ENCODE peak calls at places on chromosomes 7 and 10, in four cellular contexts. One of them, this sample, is unnamed.

GRCh38 chr10:46308666-46309450 is 22.1 kb downstream of the ANTXRL start:
- DNase-seq in WTC11: no peak
- DNase-seq in SK-N-SH: no peak
- DNase-seq in H1: no peak
- DNase-seq in this sample: no peak

GRCh38 chr7:121954803-121955202 is 81.8 kb downstream of the PTPRZ1 start:
- DNase-seq in WTC11: no peak
- DNase-seq in SK-N-SH: no peak
- DNase-seq in H1: no peak
- DNase-seq in this sample: no peak

GRCh38 chr10:114220281-114220680 is 18.8 kb upstream of the VWA2 start:
- DNase-seq in WTC11: no peak
- DNase-seq in SK-N-SH: no peak
- DNase-seq in H1: no peak
- DNase-seq in this sample: no peak

GRCh38 chr7:129499915-129500463 is 2.3 kb upstream of the SMKR1 start:
- DNase-seq in WTC11: no peak
- DNase-seq in SK-N-SH: no peak
- DNase-seq in H1: no peak
- DNase-seq in this sample: no peak

GRCh38 chr7:70477051-70478010 is 654.6 kb upstream of the GALNT17 start:
- DNase-seq in WTC11: no peak
- DNase-seq in SK-N-SH: no peak
- DNase-seq in H1: no peak
- DNase-seq in this sample: no peak

GRCh38 chr7:87119581-87119980 is 32.7 kb upstream of the DMTF1 start:
- DNase-seq in WTC11: no peak
- DNase-seq in SK-N-SH: no peak
- DNase-seq in H1: no peak
- DNase-seq in this sample: no peak

GRCh38 chr10:74290703-74291102 is 139.7 kb downstream of the ADK start:
- DNase-seq in WTC11: no peak
- DNase-seq in SK-N-SH: no peak
- DNase-seq in H1: no peak
- DNase-seq in this sample: no peak

GRCh38 chr10:92814790-92815189 is 33.5 kb upstream of the EXOC6 start:
- DNase-seq in WTC11: no peak
- DNase-seq in SK-N-SH: no peak
- DNase-seq in H1: no peak
- DNase-seq in this sample: no peak

GRCh38 chr10:110497438-110498086 is at the start of gene DUSP5:
- DNase-seq in WTC11: peak
- DNase-seq in SK-N-SH: peak
- DNase-seq in H1: peak
- DNase-seq in this sample: peak

GRCh38 chr7:101173752-101174244 is 6.3 kb downstream of the NAT16 start:
- DNase-seq in WTC11: peak
- DNase-seq in SK-N-SH: peak
- DNase-seq in H1: no peak
- DNase-seq in this sample: peak

GRCh38 chr10:51654918-51655317 is 44.5 kb downstream of the CSTF2T start:
- DNase-seq in WTC11: no peak
- DNase-seq in SK-N-SH: no peak
- DNase-seq in H1: no peak
- DNase-seq in this sample: no peak

GRCh38 chr7:74173074-74173473 is 1.1 kb upstream of the EIF4H start:
- DNase-seq in WTC11: no peak
- DNase-seq in SK-N-SH: no peak
- DNase-seq in H1: no peak
- DNase-seq in this sample: peak

GRCh38 chr10:85868627-85869499 is 497.7 kb downstream of the GRID1 start:
- DNase-seq in WTC11: no peak
- DNase-seq in SK-N-SH: no peak
- DNase-seq in H1: no peak
- DNase-seq in this sample: no peak

GRCh38 chr10:93754761-93755160 is 3.0 kb upstream of the LGI1 start:
- DNase-seq in WTC11: no peak
- DNase-seq in SK-N-SH: no peak
- DNase-seq in H1: no peak
- DNase-seq in this sample: no peak

GRCh38 chr10:131173484-131174210 is 137.9 kb downstream of the TCERG1L start:
- DNase-seq in WTC11: no peak
- DNase-seq in SK-N-SH: no peak
- DNase-seq in H1: no peak
- DNase-seq in this sample: no peak

GRCh38 chr10:106285199-106285598 is 879.3 kb downstream of the SORCS1 start:
- DNase-seq in WTC11: no peak
- DNase-seq in SK-N-SH: no peak
- DNase-seq in H1: no peak
- DNase-seq in this sample: no peak

GRCh38 chr10:29104661-29105369 is 184.1 kb upstream of the LYZL1 start:
- DNase-seq in WTC11: no peak
- DNase-seq in SK-N-SH: no peak
- DNase-seq in H1: no peak
- DNase-seq in this sample: no peak

GRCh38 chr7:21526007-21526406 is 16.8 kb upstream of the DNAH11 start:
- DNase-seq in WTC11: no peak
- DNase-seq in SK-N-SH: peak
- DNase-seq in H1: no peak
- DNase-seq in this sample: no peak

GRCh38 chr10:89233033-89233432 is 18.5 kb downstream of the LIPA start:
- DNase-seq in WTC11: no peak
- DNase-seq in SK-N-SH: no peak
- DNase-seq in H1: no peak
- DNase-seq in this sample: no peak

GRCh38 chr7:5354460-5355279 is 69.0 kb downstream of the TNRC18 start:
- DNase-seq in WTC11: peak
- DNase-seq in SK-N-SH: peak
- DNase-seq in H1: no peak
- DNase-seq in this sample: no peak

GRCh38 chr10:91590904-91591791 is 41.7 kb downstream of the PPP1R3C start:
- DNase-seq in WTC11: no peak
- DNase-seq in SK-N-SH: peak
- DNase-seq in H1: no peak
- DNase-seq in this sample: peak

GRCh38 chr10:101686133-101686925 is 8.6 kb downstream of the FBXW4 start:
- DNase-seq in WTC11: no peak
- DNase-seq in SK-N-SH: no peak
- DNase-seq in H1: no peak
- DNase-seq in this sample: no peak

GRCh38 chr10:101493249-101493648 is 94.8 kb downstream of the POLL start:
- DNase-seq in WTC11: no peak
- DNase-seq in SK-N-SH: no peak
- DNase-seq in H1: no peak
- DNase-seq in this sample: no peak

GRCh38 chr7:34838329-34838728 is 180.3 kb downstream of the NPSR1 start:
- DNase-seq in WTC11: no peak
- DNase-seq in SK-N-SH: no peak
- DNase-seq in H1: no peak
- DNase-seq in this sample: no peak

GRCh38 chr10:87503892-87504291 is 801 bp upstream of the MINPP1 start:
- DNase-seq in WTC11: no peak
- DNase-seq in SK-N-SH: peak
- DNase-seq in H1: no peak
- DNase-seq in this sample: no peak

GRCh38 chr7:6026011-6026819 is 5.0 kb upstream of the ANKRD61 start:
- DNase-seq in WTC11: peak
- DNase-seq in SK-N-SH: peak
- DNase-seq in H1: peak
- DNase-seq in this sample: peak

GRCh38 chr10:46522295-46523118 is 34.0 kb downstream of the GPRIN2 start:
- DNase-seq in WTC11: peak
- DNase-seq in SK-N-SH: no peak
- DNase-seq in H1: no peak
- DNase-seq in this sample: no peak

GRCh38 chr7:127253289-127254162 is 785 bp upstream of the GRM8 start:
- DNase-seq in WTC11: peak
- DNase-seq in SK-N-SH: peak
- DNase-seq in H1: peak
- DNase-seq in this sample: peak

GRCh38 chr10:100621360-100622205 is 85.8 kb downstream of the HIF1AN start:
- DNase-seq in WTC11: no peak
- DNase-seq in SK-N-SH: peak
- DNase-seq in H1: no peak
- DNase-seq in this sample: no peak

GRCh38 chr7:4174451-4174850 is 507.6 kb upstream of the FOXK1 start:
- DNase-seq in WTC11: no peak
- DNase-seq in SK-N-SH: no peak
- DNase-seq in H1: no peak
- DNase-seq in this sample: no peak

GRCh38 chr7:7329321-7329720 is 147.0 kb downstream of the C1GALT1 start:
- DNase-seq in WTC11: no peak
- DNase-seq in SK-N-SH: no peak
- DNase-seq in H1: no peak
- DNase-seq in this sample: no peak

GRCh38 chr7:7327423-7327822 is 145.1 kb downstream of the C1GALT1 start:
- DNase-seq in WTC11: no peak
- DNase-seq in SK-N-SH: no peak
- DNase-seq in H1: no peak
- DNase-seq in this sample: no peak

GRCh38 chr7:7333610-7334009 is 151.3 kb downstream of the C1GALT1 start:
- DNase-seq in WTC11: no peak
- DNase-seq in SK-N-SH: no peak
- DNase-seq in H1: no peak
- DNase-seq in this sample: no peak

GRCh38 chr7:7331523-7331922 is 149.2 kb downstream of the C1GALT1 start:
- DNase-seq in WTC11: no peak
- DNase-seq in SK-N-SH: no peak
- DNase-seq in H1: no peak
- DNase-seq in this sample: no peak

DNA sequence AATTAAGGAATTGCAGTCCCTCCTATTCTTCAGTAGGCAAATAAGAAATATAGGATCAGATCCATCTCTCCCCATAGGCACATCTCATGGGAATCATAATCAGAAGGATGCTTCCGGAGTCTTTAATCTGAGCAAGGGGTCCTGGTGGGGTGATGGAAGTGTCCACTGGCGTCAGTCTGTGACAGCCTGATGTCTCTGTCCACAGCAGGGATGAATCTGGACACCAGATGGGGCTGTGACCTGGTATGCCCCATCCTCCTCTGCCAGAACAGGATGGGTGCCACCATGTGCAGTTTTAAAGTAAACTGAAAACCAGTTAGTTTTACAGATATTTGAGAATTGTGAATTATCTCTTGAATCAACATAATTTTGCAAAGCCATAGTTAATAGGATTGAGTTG is 148.7 kb downstream of the C1GALT1 start:
- DNase-seq in WTC11: no peak
- DNase-seq in SK-N-SH: peak
- DNase-seq in H1: no peak
- DNase-seq in this sample: no peak
- TF ChIP-seq TEAD4 in WTC11: no peak
- TF ChIP-seq TEAD4 in SK-N-SH: no peak
- TF ChIP-seq TEAD4 in H1: no peak
- TF ChIP-seq TEAD4 in this sample: no peak

GRCh38 chr10:44278669-44279337 is 106.1 kb downstream of the CXCL12 start:
- DNase-seq in WTC11: no peak
- DNase-seq in SK-N-SH: peak
- DNase-seq in H1: no peak
- DNase-seq in this sample: no peak
- TF ChIP-seq TEAD4 in WTC11: no peak
- TF ChIP-seq TEAD4 in SK-N-SH: no peak
- TF ChIP-seq TEAD4 in H1: no peak
- TF ChIP-seq TEAD4 in this sample: no peak

DNA sequence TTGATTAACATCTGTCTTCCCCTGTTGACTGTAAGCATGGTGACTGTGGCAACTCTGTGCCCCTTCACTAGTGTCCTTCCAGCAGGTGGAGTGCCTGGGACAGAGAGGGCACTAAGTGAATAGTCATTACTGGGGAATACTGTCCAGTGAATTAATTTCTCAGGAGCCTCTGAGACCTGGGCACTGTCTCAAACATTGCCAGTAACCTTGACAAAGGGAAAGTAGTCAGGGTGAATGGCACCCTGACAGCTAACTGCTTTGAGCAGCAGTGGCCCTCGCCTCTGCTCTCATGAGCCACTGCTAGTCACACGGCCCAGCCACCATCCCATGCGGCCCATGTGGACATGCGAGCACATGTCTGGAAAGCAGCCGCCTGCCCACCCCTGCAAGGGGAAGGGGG is 13.1 kb upstream of the GRB10 start:
- DNase-seq in WTC11: no peak
- DNase-seq in SK-N-SH: no peak
- DNase-seq in H1: no peak
- DNase-seq in this sample: no peak
- TF ChIP-seq TEAD4 in WTC11: no peak
- TF ChIP-seq TEAD4 in SK-N-SH: no peak
- TF ChIP-seq TEAD4 in H1: no peak
- TF ChIP-seq TEAD4 in this sample: no peak

DNA sequence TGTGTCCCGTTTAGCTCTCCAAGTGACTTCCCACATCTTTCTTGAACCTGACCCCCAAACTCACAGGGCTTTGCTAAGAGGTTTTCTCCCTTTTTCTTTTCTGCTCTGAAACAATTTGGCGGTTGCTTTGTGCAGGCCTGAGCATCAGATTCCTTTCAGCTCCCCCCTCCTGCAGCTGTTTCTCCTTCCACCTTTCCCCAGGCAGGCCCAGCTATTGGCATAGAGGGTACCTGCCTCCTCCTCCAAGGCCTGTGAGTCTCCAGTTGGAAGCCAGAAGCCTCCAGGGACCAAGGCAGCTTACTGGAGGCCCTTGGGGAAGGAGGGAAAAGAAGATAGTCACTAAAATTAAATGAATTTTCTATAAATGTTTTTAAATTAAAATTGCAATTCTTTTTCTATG is 7.7 kb downstream of the VAX1 start:
- DNase-seq in WTC11: no peak
- DNase-seq in SK-N-SH: no peak
- DNase-seq in H1: no peak
- DNase-seq in this sample: no peak
- TF ChIP-seq TEAD4 in WTC11: no peak
- TF ChIP-seq TEAD4 in SK-N-SH: no peak
- TF ChIP-seq TEAD4 in H1: no peak
- TF ChIP-seq TEAD4 in this sample: no peak

DNA sequence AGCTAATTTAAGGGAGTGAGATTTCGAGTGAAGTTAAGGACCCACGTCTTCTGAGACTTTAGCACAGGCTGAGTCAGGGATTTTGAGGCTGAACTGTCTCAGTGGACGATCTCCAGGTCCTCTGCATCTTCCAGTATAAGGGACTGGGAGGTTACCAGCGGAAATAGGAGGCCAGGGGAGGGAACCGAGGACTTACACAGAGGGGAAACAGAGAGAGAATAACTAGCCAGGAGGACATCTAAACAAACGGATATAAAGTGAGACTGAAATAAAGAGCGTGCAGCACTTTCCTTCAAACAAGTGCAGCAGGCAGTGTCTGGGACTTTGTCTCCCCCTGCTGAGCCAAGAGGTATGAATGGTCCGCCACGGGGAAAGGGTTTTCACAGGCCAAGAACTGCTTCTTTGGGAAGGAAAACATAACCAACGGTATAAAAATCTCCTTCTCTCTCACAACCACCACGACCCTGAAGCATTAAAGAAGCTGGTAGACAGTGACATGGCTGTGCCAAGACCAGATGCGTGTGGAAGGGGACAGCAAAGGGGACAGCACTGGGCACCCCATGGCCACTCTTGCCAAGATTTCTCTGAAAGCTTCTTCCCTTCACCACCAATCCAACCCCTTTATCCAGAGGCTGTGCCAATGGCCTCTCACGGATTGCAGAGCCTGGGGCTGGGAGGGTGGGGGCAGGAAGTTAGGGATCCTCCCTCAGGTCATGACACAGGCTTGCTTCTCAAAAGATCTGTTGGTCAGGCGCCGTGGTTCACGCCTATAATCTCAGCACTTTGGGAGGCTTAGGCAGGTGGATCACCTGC is 72.0 kb downstream of the SLC37A3 start:
- DNase-seq in WTC11: peak
- DNase-seq in SK-N-SH: peak
- DNase-seq in H1: no peak
- DNase-seq in this sample: peak
- TF ChIP-seq TEAD4 in WTC11: no peak
- TF ChIP-seq TEAD4 in SK-N-SH: no peak
- TF ChIP-seq TEAD4 in H1: no peak
- TF ChIP-seq TEAD4 in this sample: no peak

This sample was measured in K562.